ENCODE peak calls at places on chromosomes 16 and 17, in six cellular contexts. Z is PC-3, I is fibroblast of lung, A is IMR-90, N is neural progenitor cell, M is SK-N-SH. V is an unnamed sample.
A peak's percentile ranks its signal among the peaks of the same experiment; 100 is the strongest.

GRCh38 chr17:15479697-15480096 is 12.3 kb upstream of the CDRT4 start:
- DNase-seq in I (peak; percentile 45), N (no peak), Z (peak; percentile 65), M (no peak), A (peak; percentile 41), V (no peak)

GRCh38 chr16:1407749-1408148 is 6.8 kb downstream of the UNKL start:
- DNase-seq in N (no peak), Z (no peak), I (peak; percentile 44), M (peak; percentile 53), A (peak; percentile 13), V (no peak)

GRCh38 chr17:9985622-9986021 is 80.6 kb upstream of the RCVRN start:
- DNase-seq in A (no peak), N (no peak), I (no peak), M (no peak), Z (no peak), V (no peak)

GRCh38 chr16:81657224-81657623 is 121.9 kb upstream of the PLCG2 start:
- DNase-seq in Z (no peak), I (no peak), M (no peak), A (no peak), N (no peak), V (no peak)

GRCh38 chr17:7737601-7738000 is 20.1 kb downstream of the DNAH2 start:
- DNase-seq in M (no peak), I (no peak), Z (no peak), N (no peak), A (no peak), V (no peak)

GRCh38 chr17:7204335-7204734 is 15.3 kb downstream of the DLG4 start:
- DNase-seq in Z (no peak), I (no peak), M (peak; percentile 74), A (no peak), N (no peak), V (no peak)

GRCh38 chr17:79420318-79421243 is 190.3 kb downstream of the RBFOX3 start:
- DNase-seq in M (no peak), A (no peak), I (peak; percentile 1), Z (peak; percentile 33), N (peak; percentile 37), V (no peak)

GRCh38 chr16:69494993-69495392 is 70.6 kb downstream of the CYB5B start:
- DNase-seq in M (no peak), N (peak; percentile 57), I (peak; percentile 16), A (no peak), Z (peak; percentile 3), V (peak; percentile 27)

GRCh38 chr16:55494994-55495421 is 13.9 kb upstream of the LPCAT2 start:
- DNase-seq in Z (peak; percentile 32), M (peak; percentile 77), I (peak; percentile 97), N (peak; percentile 47), A (peak; percentile 96), V (peak; percentile 47)

GRCh38 chr17:45428050-45428953 is 4.4 kb downstream of the ARHGAP27 start:
- DNase-seq in I (peak; percentile 52), Z (peak; percentile 87), M (peak; percentile 94), N (peak; percentile 87), A (peak; percentile 42), V (peak; percentile 63)

GRCh38 chr17:17781591-17782424 is 55.0 kb downstream of the SREBF1 start:
- DNase-seq in A (peak; percentile 52), M (peak; percentile 81), N (peak; percentile 78), I (peak; percentile 67), Z (peak; percentile 45), V (no peak)

GRCh38 chr16:57807252-57807967 is 5.1 kb upstream of the KIFC3 start:
- DNase-seq in A (no peak), N (no peak), I (no peak), M (no peak), Z (peak; percentile 58), V (no peak)

GRCh38 chr16:50487528-50487927 is 60.7 kb upstream of the NKD1 start:
- DNase-seq in Z (no peak), I (no peak), A (no peak), N (no peak), M (no peak), V (no peak)

GRCh38 chr16:80776856-80777255 is 27.5 kb downstream of the CDYL2 start:
- DNase-seq in N (no peak), M (no peak), Z (no peak), A (no peak), I (no peak), V (peak; percentile 3)

GRCh38 chr17:77783991-77784820 is 174.3 kb upstream of the TNRC6C start:
- DNase-seq in A (no peak), I (no peak), Z (no peak), M (no peak), N (no peak), V (no peak)

GRCh38 chr16:17138801-17139200 is 332.0 kb downstream of the XYLT1 start:
- DNase-seq in M (no peak), A (peak; percentile 7), Z (no peak), N (peak; percentile 83), I (peak; percentile 5), V (no peak)

GRCh38 chr16:28317040-28317880 is 24.9 kb downstream of the SBK1 start:
- DNase-seq in Z (peak; percentile 52), M (peak; percentile 90), N (peak; percentile 76), A (peak; percentile 34), I (peak; percentile 37), V (peak; percentile 38)

GRCh38 chr16:3094289-3095027 is 4.6 kb downstream of the ZSCAN10 start:
- DNase-seq in N (peak; percentile 68), A (peak; percentile 23), Z (peak; percentile 54), M (peak; percentile 59), I (peak; percentile 49), V (peak; percentile 68)

GRCh38 chr17:36778458-36778857 is 158.8 kb upstream of the LHX1 start:
- DNase-seq in A (no peak), N (no peak), Z (no peak), I (no peak), M (no peak), V (no peak)

GRCh38 chr17:8918811-8919210 is 46.7 kb downstream of the PIK3R5 start:
- DNase-seq in A (no peak), I (peak; percentile 8), Z (peak; percentile 11), N (no peak), M (no peak), V (no peak)

GRCh38 chr17:6706996-6707395 is 6.2 kb downstream of the SLC13A5 start:
- DNase-seq in N (no peak), A (no peak), I (no peak), Z (no peak), M (no peak), V (no peak)

GRCh38 chr17:29857823-29858222 is 72.2 kb downstream of the SSH2 start:
- DNase-seq in A (no peak), M (no peak), Z (no peak), N (no peak), I (no peak), V (no peak)

GRCh38 chr17:29867643-29868181 is 62.3 kb downstream of the SSH2 start:
- DNase-seq in M (no peak), A (no peak), I (peak; percentile 27), N (no peak), Z (peak; percentile 3), V (no peak)

GRCh38 chr17:29866746-29867404 is 63.2 kb downstream of the SSH2 start:
- DNase-seq in M (no peak), I (no peak), N (no peak), Z (no peak), A (no peak), V (no peak)

GRCh38 chr17:29862951-29863350 is 67.1 kb downstream of the SSH2 start:
- DNase-seq in I (no peak), N (no peak), Z (no peak), A (no peak), M (no peak), V (no peak)

GRCh38 chr17:29862127-29862526 is 67.9 kb downstream of the SSH2 start:
- DNase-seq in M (no peak), Z (no peak), I (no peak), N (no peak), A (no peak), V (no peak)
- H3K9ac ChIP-seq in M (no peak overlapping the region), Z (no peak overlapping the region), I (no peak overlapping the region), N (no peak overlapping the region), A (no peak overlapping the region), V (no peak overlapping the region)

DNA sequence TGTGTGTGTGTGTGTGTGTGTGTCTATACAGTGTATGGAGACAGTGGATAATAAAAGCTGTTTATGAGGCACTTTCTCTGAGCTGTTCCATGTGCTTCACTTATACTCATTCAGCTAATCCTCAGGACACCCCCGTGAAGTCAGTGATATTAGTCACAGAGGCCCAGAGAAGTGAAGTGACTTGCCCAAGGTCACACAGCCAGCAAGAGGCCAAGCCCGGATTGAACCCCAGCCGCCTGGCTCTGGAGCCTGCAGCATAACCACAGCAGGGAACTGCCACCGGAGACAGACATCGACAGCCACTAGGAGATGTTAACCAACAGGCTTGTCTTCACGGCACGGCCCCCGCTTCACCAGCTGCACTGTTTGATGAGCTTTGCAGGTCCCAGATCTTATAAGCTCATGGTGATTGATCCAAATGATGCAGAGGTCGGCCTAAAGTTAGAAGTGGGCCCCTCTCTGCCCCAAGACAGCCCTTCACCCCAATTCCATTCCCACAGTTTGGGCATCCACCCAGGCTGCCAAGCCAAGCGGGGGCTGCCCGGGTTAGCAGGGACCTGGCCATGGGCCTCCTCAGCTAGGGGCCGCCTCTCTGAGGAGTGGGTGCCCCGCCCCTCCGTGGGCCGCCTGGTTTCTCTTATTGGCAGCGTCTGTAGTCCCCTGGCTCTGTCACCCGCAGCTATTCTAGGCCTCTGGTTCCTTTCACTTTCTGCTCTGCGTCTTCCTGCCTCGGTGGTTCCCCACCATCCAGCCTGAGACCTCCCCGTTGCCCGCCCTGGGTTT is 30.9 kb downstream of the SOCS1 start:
- DNase-seq in Z (no peak), A (peak; percentile 28), M (no peak), N (no peak), I (no peak), V (no peak)
- H3K27ac ChIP-seq in Z (no peak overlapping the region), A (no peak overlapping the region), M (no peak overlapping the region), N (no peak overlapping the region), I (no peak overlapping the region), V (no peak overlapping the region)

DNA sequence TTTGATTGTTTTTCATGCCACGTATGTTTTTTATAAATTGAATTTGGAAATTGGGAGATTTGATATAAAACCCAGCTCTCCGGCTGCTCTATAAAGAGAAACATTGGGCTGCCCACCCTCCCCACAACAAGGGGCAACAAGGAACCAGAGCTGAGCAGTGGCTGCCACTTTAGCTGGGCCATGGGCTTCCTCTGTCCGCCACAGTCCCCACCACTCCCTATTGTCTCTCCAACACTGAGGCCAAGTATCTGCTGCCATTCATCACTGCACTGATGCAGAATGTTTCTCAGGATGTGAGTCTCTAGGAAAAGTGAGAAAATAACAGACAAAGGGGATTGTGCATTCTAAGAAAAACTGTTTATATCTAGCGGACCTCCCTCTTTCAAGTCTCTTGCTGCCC is 106.8 kb downstream of the LITAF start:
- DNase-seq in I (no peak), M (no peak), N (no peak), Z (no peak), A (no peak), V (no peak)
- H3K4me2 ChIP-seq in I (no peak overlapping the region), M (no peak overlapping the region), N (no peak overlapping the region), Z (no peak overlapping the region), A (no peak overlapping the region), V (no peak overlapping the region)

GRCh38 chr16:84303023-84303422 is 8.3 kb downstream of the WFDC1 start:
- DNase-seq in Z (no peak), A (peak; percentile 73), I (peak; percentile 40), N (no peak), M (no peak), V (no peak)

GRCh38 chr16:84302111-84302954 is 7.7 kb downstream of the WFDC1 start:
- DNase-seq in Z (no peak), I (peak; percentile 19), M (no peak), N (no peak), A (peak; percentile 44), V (no peak)

GRCh38 chr16:84298376-84298899 is 3.8 kb downstream of the WFDC1 start:
- DNase-seq in Z (no peak), N (no peak), M (no peak), A (no peak), I (no peak), V (no peak)

GRCh38 chr16:84303516-84303915 is 8.8 kb downstream of the WFDC1 start:
- DNase-seq in N (no peak), A (no peak), Z (no peak), I (no peak), M (no peak), V (no peak)

GRCh38 chr16:84299734-84300440 is 5.2 kb downstream of the WFDC1 start:
- DNase-seq in Z (no peak), M (no peak), N (no peak), A (no peak), I (no peak), V (no peak)
- H3K9ac ChIP-seq in Z (no peak overlapping the region), M (no peak overlapping the region), N (no peak overlapping the region), A (peak overlapping the region; percentile 34), I (no peak overlapping the region), V (no peak overlapping the region)